ENCODE peak calls at places on chromosome 12, in six cellular contexts. R, W, X, L, A and Q are unnamed samples.

GRCh38 chr12:62995097-62995496 is 60.1 kb upstream of the PPM1H start:
- DNase-seq in R (no peak), W (no peak), X (no peak), L (no peak), A (no peak), Q (no peak)

GRCh38 chr12:115343008-115343407 is 659.0 kb upstream of the TBX3 start:
- DNase-seq in R (no peak), W (no peak), X (no peak), L (no peak), A (no peak), Q (no peak)

GRCh38 chr12:3200779-3201738 is 123.9 kb downstream of the TSPAN9 start:
- DNase-seq in R (no peak), W (peak; percentile 12), X (no peak), L (no peak), A (no peak), Q (no peak)

GRCh38 chr12:14723763-14724162 is 27.4 kb upstream of the GUCY2C start:
- DNase-seq in R (peak; percentile 23), W (peak; percentile 68), X (peak; percentile 37), L (peak; percentile 47), A (peak; percentile 83), Q (peak; percentile 71)

GRCh38 chr12:114272071-114272470 is 133.9 kb downstream of the TBX5 start:
- DNase-seq in R (no peak), W (no peak), X (no peak), L (no peak), A (no peak), Q (no peak)

GRCh38 chr12:103780093-103780440 is 61.0 kb downstream of the NT5DC3 start:
- DNase-seq in R (no peak), W (peak; percentile 26), X (no peak), L (no peak), A (peak; percentile 2), Q (no peak)

GRCh38 chr12:112885204-112885603 is 21.6 kb upstream of the OAS1 start:
- DNase-seq in R (no peak), W (no peak), X (no peak), L (no peak), A (no peak), Q (no peak)

GRCh38 chr12:63880742-63881141 is 36.2 kb downstream of the SRGAP1 start:
- DNase-seq in R (no peak), W (no peak), X (no peak), L (no peak), A (no peak), Q (no peak)

GRCh38 chr12:39329015-39329414 is 113.9 kb downstream of the KIF21A start:
- DNase-seq in R (no peak), W (peak; percentile 36), X (no peak), L (no peak), A (no peak), Q (no peak)

GRCh38 chr12:124024263-124024678 is 51.3 kb downstream of the ZNF664 start:
- DNase-seq in R (no peak), W (no peak), X (no peak), L (no peak), A (no peak), Q (no peak)

GRCh38 chr12:94570161-94570560 is 80.2 kb downstream of the TMCC3 start:
- DNase-seq in R (no peak), W (peak; percentile 73), X (no peak), L (no peak), A (peak; percentile 6), Q (no peak)

GRCh38 chr12:113368331-113368730 is 9.9 kb downstream of the PLBD2 start:
- DNase-seq in R (no peak), W (no peak), X (no peak), L (no peak), A (no peak), Q (no peak)

GRCh38 chr12:107761502-107761904 is 566 bp upstream of the PRDM4 start:
- DNase-seq in R (no peak), W (no peak), X (no peak), L (no peak), A (no peak), Q (no peak)

GRCh38 chr12:4595881-4596280 is 33.9 kb downstream of the DYRK4 start:
- DNase-seq in R (no peak), W (no peak), X (no peak), L (no peak), A (no peak), Q (no peak)

GRCh38 chr12:94074970-94075695 is 73.2 kb upstream of the PLXNC1 start:
- DNase-seq in R (peak; percentile 80), W (peak; percentile 95), X (peak; percentile 68), L (no peak), A (peak; percentile 65), Q (peak; percentile 43)

GRCh38 chr12:71475280-71475679 is 35.7 kb downstream of the LGR5 start:
- DNase-seq in R (peak; percentile 66), W (peak; percentile 65), X (no peak), L (no peak), A (no peak), Q (no peak)

GRCh38 chr12:131784909-131785762 is 43.1 kb upstream of the MMP17 start:
- DNase-seq in R (no peak), W (peak; percentile 41), X (no peak), L (no peak), A (no peak), Q (no peak)

GRCh38 chr12:127070512-127071157 is 1196.3 kb upstream of the TMEM132C start:
- DNase-seq in R (no peak), W (no peak), X (no peak), L (no peak), A (no peak), Q (no peak)

GRCh38 chr12:88298761-88299242 is 156.7 kb downstream of the TMTC3 start:
- DNase-seq in R (no peak), W (peak; percentile 77), X (no peak), L (no peak), A (no peak), Q (no peak)

GRCh38 chr12:105256921-105257320 is 20.9 kb upstream of the APPL2 start:
- DNase-seq in R (no peak), W (peak; percentile 78), X (no peak), L (no peak), A (no peak), Q (no peak)

GRCh38 chr12:101954681-101955080 is 77.3 kb downstream of the DRAM1 start:
- DNase-seq in R (no peak), W (no peak), X (no peak), L (no peak), A (no peak), Q (no peak)

GRCh38 chr12:131494141-131494733 is 216.7 kb upstream of the SFSWAP start:
- DNase-seq in R (no peak), W (no peak), X (no peak), L (no peak), A (no peak), Q (no peak)

GRCh38 chr12:77102691-77103090 is 37.3 kb upstream of the E2F7 start:
- DNase-seq in R (no peak), W (peak; percentile 59), X (no peak), L (no peak), A (no peak), Q (no peak)

GRCh38 chr12:12645485-12645884 is 33.8 kb downstream of the CREBL2 start:
- DNase-seq in R (no peak), W (peak; percentile 52), X (no peak), L (no peak), A (peak; percentile 60), Q (no peak)

GRCh38 chr12:33988888-33989287 is 33.4 kb upstream of the ALG10 start:
- DNase-seq in R (no peak), W (no peak), X (no peak), L (no peak), A (no peak), Q (no peak)

GRCh38 chr12:122880668-122881067 is 15.3 kb downstream of the VPS37B start:
- DNase-seq in R (no peak), W (peak; percentile 81), X (no peak), L (peak; percentile 28), A (no peak), Q (no peak)

GRCh38 chr12:116346751-116347150 is 69.3 kb upstream of the MED13L start:
- DNase-seq in R (no peak), W (peak; percentile 90), X (no peak), L (no peak), A (peak; percentile 42), Q (no peak)

GRCh38 chr12:102095677-102096263 is 24.1 kb downstream of the NUP37 start:
- DNase-seq in R (no peak), W (peak; percentile 45), X (no peak), L (no peak), A (no peak), Q (no peak)

GRCh38 chr12:95710386-95710785 is 80.2 kb downstream of the NTN4 start:
- DNase-seq in R (no peak), W (no peak), X (no peak), L (no peak), A (no peak), Q (no peak)

DNA sequence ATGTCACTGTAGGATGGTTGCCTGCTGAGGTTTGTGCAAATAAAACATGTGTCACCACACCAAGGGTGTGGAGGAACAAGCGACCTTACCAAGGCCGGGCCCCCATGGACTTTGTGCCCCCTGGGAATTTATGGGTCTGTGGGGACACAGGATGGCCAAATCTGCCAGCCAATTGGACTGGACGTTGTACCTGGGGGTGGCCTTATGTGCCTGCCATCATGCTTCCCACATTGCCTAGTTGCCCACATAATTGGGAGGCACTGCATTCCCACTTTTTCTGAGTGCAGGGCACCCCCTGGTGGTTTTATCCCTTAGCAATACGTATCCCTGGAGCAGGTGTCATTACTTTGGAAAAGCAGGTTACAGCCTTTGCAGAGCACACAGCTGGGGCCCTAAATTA is 92.6 kb upstream of the TMPO start:
- DNase-seq in R (no peak), W (peak; percentile 17), X (no peak), L (peak; percentile 76), A (peak; percentile 85), Q (peak; percentile 82)
- TF ChIP-seq CTCF in R (no peak), W (peak; percentile 33), X (no peak), L (no peak), A (peak; percentile 23), Q (peak; percentile 21)

GRCh38 chr12:121026274-121027045 is 10.2 kb upstream of the C12orf43 start:
- DNase-seq in R (no peak), W (no peak), X (no peak), L (no peak), A (no peak), Q (no peak)
- TF ChIP-seq CTCF in R (no peak), W (no peak), X (no peak), L (no peak), A (no peak), Q (no peak)

DNA sequence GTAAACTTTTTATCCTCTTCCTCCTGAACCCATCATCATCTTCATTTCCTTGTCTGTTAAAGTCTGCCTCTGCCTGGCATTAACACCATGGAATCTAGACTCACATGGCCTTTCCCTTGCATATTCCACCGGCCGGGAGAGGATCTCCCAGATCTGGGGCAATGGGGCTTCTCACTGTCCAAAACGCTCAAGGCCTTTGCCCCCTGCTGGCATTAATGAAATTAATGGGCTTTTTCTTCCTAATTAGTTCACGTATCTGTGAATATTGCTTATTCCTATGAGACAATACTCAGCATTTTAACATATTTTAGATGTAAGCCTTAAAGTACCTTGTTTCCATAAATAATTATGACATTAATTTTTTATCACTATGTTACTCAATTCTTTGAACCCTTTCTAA is 42.9 kb upstream of the CAPRIN2 start:
- DNase-seq in R (no peak), W (no peak), X (no peak), L (no peak), A (no peak), Q (no peak)
- TF ChIP-seq CTCF in R (no peak), W (no peak), X (no peak), L (no peak), A (no peak), Q (no peak)

DNA sequence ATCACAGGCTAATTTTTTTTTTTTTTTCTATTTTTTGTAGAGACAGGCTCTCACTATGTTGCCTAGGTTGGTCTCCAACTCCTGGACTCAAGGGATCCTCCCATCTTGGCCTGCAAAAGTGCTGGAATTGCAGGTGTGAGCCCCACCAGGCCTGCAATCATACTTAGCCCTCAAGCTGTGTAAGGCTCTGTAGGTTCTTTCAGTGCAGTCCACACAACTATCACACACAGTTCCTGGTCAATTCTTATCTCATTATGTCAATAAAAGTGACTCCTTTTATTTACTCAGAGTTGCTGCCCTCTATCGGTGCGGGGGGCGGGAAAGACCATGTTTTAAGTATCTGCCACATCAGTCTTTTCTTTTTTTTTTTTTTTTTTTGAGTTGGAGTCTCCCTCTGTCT is 29.0 kb downstream of the SLC2A3 start:
- DNase-seq in R (no peak), W (peak; percentile 64), X (no peak), L (peak; percentile 49), A (peak; percentile 65), Q (peak; percentile 64)
- TF ChIP-seq CTCF in R (no peak), W (peak; percentile 53), X (no peak), L (no peak), A (peak; percentile 14), Q (peak; percentile 14)